ENCODE peak calls at places on chromosomes 1 and 21, in seven cellular contexts. S, V, D, Y, X, T and M are unnamed samples.

GRCh38 chr1:18740617-18741016 is 110.0 kb downstream of the PAX7 start:
- DNase-seq in X (no peak), S (no peak), Y (no peak), V (no peak), D (no peak), T (no peak), M (no peak)

GRCh38 chr1:173149887-173150286 is 57.2 kb downstream of the TNFSF4 start:
- DNase-seq in D (peak), X (peak), S (no peak), V (no peak), T (peak), Y (no peak), M (peak)

GRCh38 chr1:238779676-238780075 is 606.7 kb upstream of the CHRM3 start:
- DNase-seq in Y (no peak), X (no peak), S (no peak), V (no peak), D (peak), T (no peak), M (no peak)

GRCh38 chr21:39115659-39116235 is 67.5 kb downstream of the PSMG1 start:
- DNase-seq in X (no peak), Y (no peak), V (no peak), S (no peak), D (peak), T (no peak), M (no peak)

GRCh38 chr1:30374400-30375070 is 348.9 kb downstream of the MATN1 start:
- DNase-seq in V (no peak), Y (no peak), T (no peak), X (no peak), S (no peak), D (no peak), M (no peak)

GRCh38 chr1:116852910-116853309 is 56.8 kb upstream of the PTGFRN start:
- DNase-seq in S (peak), V (no peak), D (peak), X (no peak), T (no peak), Y (no peak), M (peak)

GRCh38 chr1:48677306-48678287 is 99.1 kb downstream of the BEND5 start:
- DNase-seq in S (peak), D (peak), X (no peak), T (peak), V (peak), Y (peak), M (peak)

GRCh38 chr1:170927955-170928850 is 7.1 kb upstream of the MROH9 start:
- DNase-seq in Y (no peak), D (peak), V (no peak), S (no peak), T (no peak), X (peak), M (peak)

GRCh38 chr1:228842094-228842775 is 107.0 kb downstream of the RHOU start:
- DNase-seq in Y (no peak), T (no peak), D (peak), X (peak), S (no peak), V (peak), M (peak)

GRCh38 chr1:230124187-230125128 is 57.4 kb downstream of the GALNT2 start:
- DNase-seq in V (no peak), Y (no peak), T (no peak), D (peak), X (no peak), S (no peak), M (no peak)

GRCh38 chr1:76125441-76126215 is 51.1 kb downstream of the ST6GALNAC3 start:
- DNase-seq in T (no peak), V (no peak), Y (no peak), X (no peak), S (no peak), D (no peak), M (no peak)

DNA sequence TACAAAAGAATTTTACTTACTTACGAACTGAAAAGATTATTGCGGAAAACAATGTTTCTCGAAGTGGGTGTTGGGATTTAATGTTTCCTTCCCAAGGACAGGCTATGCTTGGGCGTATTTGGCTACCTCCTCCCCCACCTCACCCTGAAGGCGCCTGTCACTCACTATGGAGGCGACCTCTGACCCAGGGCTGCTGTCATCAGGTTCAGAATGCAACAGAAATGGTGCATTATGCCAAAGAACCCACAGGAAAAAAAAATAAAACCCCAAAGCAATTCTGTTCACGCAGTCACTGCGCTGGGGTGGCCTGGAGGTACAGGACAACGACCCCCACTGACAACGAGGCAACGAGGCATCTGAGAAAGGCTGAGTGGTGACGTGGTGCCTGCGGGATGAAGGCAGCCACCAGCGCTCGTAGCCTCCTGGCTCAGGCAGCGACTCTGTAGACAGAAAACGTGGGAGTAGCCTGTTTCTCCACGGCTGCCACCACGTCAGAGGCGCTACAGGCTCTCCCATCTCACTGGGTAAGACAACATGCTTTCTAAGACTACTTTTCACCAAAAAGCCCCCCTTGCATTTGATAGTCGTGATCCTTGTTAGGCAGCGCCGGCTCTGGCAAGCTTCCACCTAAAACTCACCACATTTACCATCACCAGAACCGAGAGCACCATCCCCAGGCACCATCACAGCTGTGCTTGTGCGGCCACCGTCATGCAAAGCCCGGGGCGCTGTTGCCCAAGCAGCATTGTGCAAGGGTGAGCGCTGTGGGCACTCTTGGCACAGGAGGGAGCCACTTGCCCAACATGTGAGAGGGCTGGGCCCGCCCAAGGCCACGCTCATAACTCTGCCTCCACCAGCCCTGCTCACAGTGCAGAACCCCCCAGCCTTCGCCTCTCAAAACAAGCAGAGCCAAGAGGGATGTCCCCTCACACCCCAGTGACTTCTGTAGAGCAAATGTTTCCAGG is 14.3 kb downstream of the NADK start:
- DNase-seq in Y (peak), T (peak), X (peak), D (no peak), S (no peak), V (peak), M (no peak)
- TF ChIP-seq CTCF in Y (no peak), T (no peak), X (no peak), D (no peak), S (no peak), V (no peak), M (peak)

GRCh38 chr21:26473471-26473870 is 99.6 kb downstream of the CYYR1 start:
- DNase-seq in Y (no peak), V (no peak), X (no peak), T (no peak), S (no peak), D (no peak), M (no peak)

GRCh38 chr21:26471116-26471505 is 102.0 kb downstream of the CYYR1 start:
- DNase-seq in X (no peak), V (no peak), T (no peak), Y (no peak), S (no peak), D (no peak), M (no peak)

GRCh38 chr21:26469789-26470188 is 103.3 kb downstream of the CYYR1 start:
- DNase-seq in D (peak), S (no peak), Y (no peak), V (no peak), T (peak), X (peak), M (peak)

GRCh38 chr21:26470361-26471115 is 102.5 kb downstream of the CYYR1 start:
- DNase-seq in T (no peak), V (no peak), X (no peak), Y (no peak), D (no peak), S (no peak), M (no peak)
- H3K27ac ChIP-seq in T (no peak), V (no peak), X (no peak), Y (no peak), D (no peak), S (no peak), M (no peak)

GRCh38 chr1:87989346-87989745 is 660.7 kb downstream of the LMO4 start:
- DNase-seq in V (no peak), D (no peak), Y (no peak), T (no peak), X (no peak), S (no peak), M (peak)
- TF ChIP-seq CTCF in V (no peak), D (no peak), Y (no peak), T (no peak), X (no peak), S (peak), M (peak)

GRCh38 chr1:26277261-26277661 is 2.6 kb upstream of the SH3BGRL3 start:
- DNase-seq in Y (no peak), S (no peak), V (no peak), T (no peak), D (no peak), X (no peak), M (no peak)

GRCh38 chr1:26275580-26276431 is 4.1 kb upstream of the SH3BGRL3 start:
- DNase-seq in V (peak), S (peak), D (peak), Y (peak), T (peak), X (peak), M (peak)

GRCh38 chr1:26277719-26278118 is 2.2 kb upstream of the SH3BGRL3 start:
- DNase-seq in X (no peak), Y (no peak), V (no peak), T (no peak), S (no peak), D (no peak), M (no peak)

GRCh38 chr1:26276432-26276838 is 3.5 kb upstream of the SH3BGRL3 start:
- DNase-seq in Y (peak), V (peak), T (no peak), D (no peak), S (no peak), X (no peak), M (no peak)

GRCh38 chr1:26274801-26275425 is 5.0 kb upstream of the SH3BGRL3 start:
- DNase-seq in S (no peak), V (no peak), D (peak), T (no peak), X (peak), Y (peak), M (peak)
- H3K27ac ChIP-seq in S (no peak), V (peak), D (peak), T (no peak), X (peak), Y (peak), M (peak)

DNA sequence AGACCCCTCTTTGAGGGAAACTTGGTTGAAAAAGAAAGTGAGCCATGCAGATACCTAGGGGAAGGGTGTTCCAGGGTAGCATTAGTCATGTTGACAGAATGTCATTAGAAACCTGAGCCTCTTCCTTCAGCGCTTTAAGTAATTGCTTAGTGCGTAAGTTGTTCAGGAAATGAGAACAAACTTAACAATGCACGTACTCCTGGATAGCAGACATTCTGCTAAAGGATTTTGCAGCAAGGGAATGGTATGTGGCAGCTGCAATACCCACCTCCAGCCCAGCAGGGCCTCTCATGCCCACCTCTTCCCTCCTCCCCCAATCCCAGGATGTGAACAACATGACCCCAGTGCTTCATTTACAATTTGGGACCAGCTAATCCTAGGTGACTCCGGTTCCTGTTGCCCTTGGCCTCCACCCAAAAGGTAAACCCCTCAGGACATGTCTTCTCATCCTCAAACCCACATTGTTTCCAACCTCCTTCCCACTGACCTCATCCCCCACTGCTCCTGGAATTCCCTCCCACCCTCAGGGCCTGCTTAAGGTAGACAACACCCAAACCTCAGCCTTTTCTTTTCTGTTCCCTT is 98.0 kb upstream of the BCAR3 start:
- DNase-seq in T (no peak), D (peak), Y (no peak), V (no peak), S (no peak), X (peak), M (peak)
- TF ChIP-seq CTCF in T (no peak), D (no peak), Y (no peak), V (no peak), S (no peak), X (no peak), M (peak)

GRCh38 chr1:161763522-161764098 is 2.5 kb upstream of the ATF6 start:
- DNase-seq in D (no peak), X (peak), S (peak), V (no peak), Y (no peak), T (no peak), M (peak)

GRCh38 chr1:161768986-161769672 is 3.0 kb downstream of the ATF6 start:
- DNase-seq in D (no peak), T (no peak), Y (no peak), S (no peak), V (no peak), X (no peak), M (no peak)

GRCh38 chr1:161770250-161770649 is 4.1 kb downstream of the ATF6 start:
- DNase-seq in T (no peak), Y (no peak), S (no peak), V (no peak), X (no peak), D (no peak), M (no peak)

GRCh38 chr1:161768461-161768860 is 2.3 kb downstream of the ATF6 start:
- DNase-seq in T (no peak), D (no peak), Y (no peak), V (no peak), S (no peak), X (no peak), M (no peak)

GRCh38 chr1:161766102-161766981 is at the start of gene ATF6:
- DNase-seq in S (peak), V (peak), D (peak), Y (peak), T (peak), X (peak), M (peak)
- H3K27ac ChIP-seq in S (no peak), V (peak), D (peak), Y (peak), T (peak), X (peak), M (peak)

GRCh38 chr1:111197598-111198289 is 2.7 kb downstream of the DENND2D start:
- DNase-seq in D (no peak), S (peak), X (no peak), T (no peak), V (no peak), Y (peak), M (no peak)
- TF ChIP-seq CTCF in D (no peak), S (peak), X (no peak), T (no peak), V (no peak), Y (peak), M (peak)

GRCh38 chr1:207298666-207299065 is 22.8 kb upstream of the CD55 start:
- DNase-seq in V (no peak), S (no peak), X (no peak), T (no peak), Y (no peak), D (peak), M (no peak)

GRCh38 chr1:207298186-207298585 is 23.3 kb upstream of the CD55 start:
- DNase-seq in S (no peak), T (no peak), Y (no peak), V (no peak), X (no peak), D (no peak), M (no peak)

GRCh38 chr1:207302618-207303408 is 18.7 kb upstream of the CD55 start:
- DNase-seq in D (no peak), V (no peak), T (no peak), S (no peak), Y (no peak), X (no peak), M (no peak)

GRCh38 chr1:207304710-207305151 is 16.7 kb upstream of the CD55 start:
- DNase-seq in T (no peak), V (no peak), X (peak), D (peak), Y (no peak), S (no peak), M (peak)

DNA sequence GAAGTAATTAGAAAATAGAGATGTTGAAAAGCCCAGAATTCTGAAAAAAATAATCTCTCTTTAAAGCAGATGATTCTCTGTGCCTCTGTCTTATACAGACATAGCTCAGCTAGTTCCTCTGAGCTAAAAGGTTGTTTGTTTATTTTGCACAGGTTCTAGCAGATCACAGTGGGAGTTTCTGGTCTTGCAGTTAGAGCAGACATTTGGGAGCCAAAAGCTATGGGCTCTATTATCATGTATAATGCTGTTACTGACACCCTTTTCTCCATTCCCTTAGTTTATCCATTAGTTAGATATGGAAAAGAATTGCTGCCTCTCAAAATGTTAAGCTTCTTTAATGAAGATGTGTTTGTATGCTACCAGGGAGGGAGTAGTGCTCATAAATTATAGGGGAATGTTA is 20.5 kb upstream of the CD55 start:
- DNase-seq in S (no peak), D (no peak), T (no peak), Y (no peak), X (no peak), V (no peak), M (no peak)
- H3K27ac ChIP-seq in S (no peak), D (no peak), T (no peak), Y (no peak), X (no peak), V (no peak), M (no peak)

DNA sequence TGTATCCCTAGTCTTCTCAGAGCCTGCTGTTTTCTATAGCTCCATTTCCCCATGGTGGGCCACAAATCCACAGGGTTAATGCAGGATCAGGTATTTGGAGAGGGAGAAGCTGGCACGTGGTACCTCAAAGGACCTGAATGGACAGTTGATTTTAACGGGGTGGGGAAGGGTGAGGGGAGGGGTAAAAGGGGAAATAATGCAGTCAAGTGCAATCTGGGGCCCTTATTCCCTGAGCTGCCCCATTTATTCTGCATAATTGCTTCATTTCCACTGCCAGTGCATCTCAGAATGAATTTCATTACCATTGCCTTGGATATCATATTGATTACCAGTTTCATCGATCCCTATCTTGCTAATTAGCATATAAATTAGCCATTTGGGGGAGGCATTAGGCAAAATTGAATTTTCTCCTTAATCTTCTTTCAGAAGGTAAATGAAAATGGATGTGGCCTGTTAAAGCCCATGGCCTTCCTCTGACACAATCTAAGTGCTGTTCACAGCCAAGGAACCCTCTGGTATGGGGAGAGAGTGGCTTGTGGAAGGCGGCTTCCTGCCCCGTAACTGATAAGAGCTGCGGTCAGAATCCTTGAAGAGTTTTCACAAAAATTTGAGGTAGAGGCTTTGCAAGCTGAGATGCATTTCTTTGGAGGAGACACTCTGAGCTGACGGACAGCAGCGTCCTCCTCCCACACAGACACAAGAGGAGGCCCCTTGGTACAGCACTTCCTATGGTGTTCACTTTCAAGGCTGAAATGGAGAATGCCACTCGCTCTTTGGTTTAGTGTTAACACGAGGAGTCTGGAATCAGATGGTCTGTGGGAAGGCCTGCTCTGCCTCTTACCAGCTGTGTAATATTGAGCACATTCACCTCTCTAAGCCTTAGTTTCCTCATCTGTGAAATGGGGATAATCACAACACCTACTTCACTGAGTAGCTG is 34.4 kb downstream of the PHC2 start:
- DNase-seq in D (peak), Y (no peak), S (no peak), X (no peak), T (no peak), V (no peak), M (no peak)
- TF ChIP-seq CTCF in D (no peak), Y (no peak), S (no peak), X (no peak), T (no peak), V (no peak), M (no peak)